ENCODE peak calls at places on chromosome 22, in four cellular contexts. One of them, this sample, is unnamed.

GRCh38 chr22:38348751-38349496 is 31.7 kb upstream of the CSNK1E start:
- DNase-seq in IMR-90: no peak
- DNase-seq in fibroblast of lung: no peak
- DNase-seq in H1: peak; percentile 59
- DNase-seq in this sample: no peak

GRCh38 chr22:44026630-44027511 is 2.8 kb downstream of the PARVB start:
- DNase-seq in IMR-90: peak; percentile 63
- DNase-seq in H1: no peak
- DNase-seq in fibroblast of lung: peak; percentile 69
- DNase-seq in this sample: no peak

GRCh38 chr22:39405346-39406085 is 5.9 kb downstream of the TAB1 start:
- DNase-seq in H1: no peak
- DNase-seq in IMR-90: peak; percentile 65
- DNase-seq in fibroblast of lung: peak; percentile 85
- DNase-seq in this sample: no peak

GRCh38 chr22:43337946-43338345 is 5.2 kb downstream of the SCUBE1 start:
- DNase-seq in IMR-90: no peak
- DNase-seq in fibroblast of lung: no peak
- DNase-seq in H1: no peak
- DNase-seq in this sample: no peak

GRCh38 chr22:45997077-45997774 is 20.3 kb upstream of the WNT7B start:
- DNase-seq in H1: no peak
- DNase-seq in IMR-90: peak; percentile 95
- DNase-seq in fibroblast of lung: peak; percentile 97
- DNase-seq in this sample: peak; percentile 36

GRCh38 chr22:47548953-47549740 is 786.7 kb downstream of the TBC1D22A start:
- DNase-seq in H1: no peak
- DNase-seq in fibroblast of lung: no peak
- DNase-seq in IMR-90: no peak
- DNase-seq in this sample: no peak

GRCh38 chr22:41563051-41563711 is 2.4 kb downstream of the CSDC2 start:
- DNase-seq in H1: no peak
- DNase-seq in fibroblast of lung: peak; percentile 87
- DNase-seq in IMR-90: peak; percentile 85
- DNase-seq in this sample: peak; percentile 30

GRCh38 chr22:38982008-38982927 is at the start of gene APOBEC3B:
- DNase-seq in IMR-90: peak; percentile 95
- DNase-seq in fibroblast of lung: peak; percentile 96
- DNase-seq in H1: no peak
- DNase-seq in this sample: peak; percentile 93

GRCh38 chr22:34135749-34136148 is 215.5 kb upstream of the LARGE1 start:
- DNase-seq in IMR-90: no peak
- DNase-seq in fibroblast of lung: no peak
- DNase-seq in H1: no peak
- DNase-seq in this sample: no peak

GRCh38 chr22:18060646-18061620 is 16.9 kb upstream of the PEX26 start:
- DNase-seq in IMR-90: peak; percentile 71
- DNase-seq in fibroblast of lung: peak; percentile 78
- DNase-seq in H1: no peak
- DNase-seq in this sample: peak; percentile 90

GRCh38 chr22:43128928-43129424 is 14.2 kb downstream of the MCAT start:
- DNase-seq in IMR-90: no peak
- DNase-seq in fibroblast of lung: no peak
- DNase-seq in H1: peak; percentile 57
- DNase-seq in this sample: no peak

GRCh38 chr22:30040499-30041055 is 39.7 kb upstream of the HORMAD2 start:
- DNase-seq in H1: no peak
- DNase-seq in fibroblast of lung: no peak
- DNase-seq in IMR-90: no peak
- DNase-seq in this sample: no peak

GRCh38 chr22:48690583-48691317 is 1136.9 kb downstream of the BRD1 start:
- DNase-seq in IMR-90: no peak
- DNase-seq in H1: no peak
- DNase-seq in fibroblast of lung: no peak
- DNase-seq in this sample: no peak

GRCh38 chr22:20021196-20022181 is 579 bp downstream of the TANGO2 start:
- DNase-seq in fibroblast of lung: peak; percentile 58
- DNase-seq in IMR-90: peak; percentile 54
- DNase-seq in H1: peak; percentile 54
- DNase-seq in this sample: no peak

GRCh38 chr22:30028731-30029130 is 51.5 kb upstream of the HORMAD2 start:
- DNase-seq in fibroblast of lung: no peak
- DNase-seq in H1: no peak
- DNase-seq in IMR-90: no peak
- DNase-seq in this sample: no peak

GRCh38 chr22:49617866-49618688 is 209.6 kb downstream of the BRD1 start:
- DNase-seq in IMR-90: no peak
- DNase-seq in H1: no peak
- DNase-seq in fibroblast of lung: no peak
- DNase-seq in this sample: no peak

GRCh38 chr22:17536269-17536668 is 27.0 kb upstream of the SLC25A18 start:
- DNase-seq in IMR-90: no peak
- DNase-seq in fibroblast of lung: peak; percentile 37
- DNase-seq in H1: no peak
- DNase-seq in this sample: no peak

GRCh38 chr22:20436309-20437252 is 1.0 kb downstream of the SCARF2 start:
- DNase-seq in IMR-90: peak; percentile 30
- DNase-seq in fibroblast of lung: peak; percentile 56
- DNase-seq in H1: peak; percentile 72
- DNase-seq in this sample: no peak

GRCh38 chr22:28283025-28283654 is 364.1 kb upstream of the PITPNB start:
- DNase-seq in IMR-90: peak; percentile 52
- DNase-seq in fibroblast of lung: peak; percentile 82
- DNase-seq in H1: no peak
- DNase-seq in this sample: peak; percentile 38

GRCh38 chr22:38352436-38352835 is 35.2 kb upstream of the CSNK1E start:
- DNase-seq in IMR-90: no peak
- DNase-seq in H1: peak; percentile 43
- DNase-seq in fibroblast of lung: no peak
- DNase-seq in this sample: no peak

GRCh38 chr22:48352086-48352911 is 1475.4 kb downstream of the BRD1 start:
- DNase-seq in fibroblast of lung: no peak
- DNase-seq in IMR-90: no peak
- DNase-seq in H1: no peak
- DNase-seq in this sample: no peak

GRCh38 chr22:41619979-41620645 is 731 bp downstream of the DESI1 start:
- DNase-seq in fibroblast of lung: no peak
- DNase-seq in IMR-90: no peak
- DNase-seq in H1: peak; percentile 78
- DNase-seq in this sample: peak; percentile 22

GRCh38 chr22:33903012-33903411 is 17.3 kb downstream of the LARGE1 start:
- DNase-seq in fibroblast of lung: no peak
- DNase-seq in H1: no peak
- DNase-seq in IMR-90: no peak
- DNase-seq in this sample: no peak

GRCh38 chr22:29014301-29014700 is 47.3 kb downstream of the C22orf31 start:
- DNase-seq in fibroblast of lung: no peak
- DNase-seq in IMR-90: no peak
- DNase-seq in H1: no peak
- DNase-seq in this sample: no peak

GRCh38 chr22:23657712-23658111 is 25.6 kb upstream of the DRICH1 start:
- DNase-seq in H1: no peak
- DNase-seq in IMR-90: no peak
- DNase-seq in fibroblast of lung: no peak
- DNase-seq in this sample: no peak
- H3K9ac ChIP-seq in H1: no peak overlapping the region
- H3K9ac ChIP-seq in IMR-90: no peak overlapping the region
- H3K9ac ChIP-seq in fibroblast of lung: no peak overlapping the region
- H3K9ac ChIP-seq in this sample: no peak overlapping the region

GRCh38 chr22:35347462-35347861 is 33.4 kb upstream of the HMOX1 start:
- DNase-seq in H1: no peak
- DNase-seq in IMR-90: no peak
- DNase-seq in fibroblast of lung: no peak
- DNase-seq in this sample: no peak
- H3K36me3 ChIP-seq in H1: peaks cover 2% of the 10 kb centered on the region
- H3K36me3 ChIP-seq in IMR-90: peaks cover 30% of the 10 kb centered on the region
- H3K36me3 ChIP-seq in fibroblast of lung: peaks cover 5% of the 10 kb centered on the region
- H3K36me3 ChIP-seq in this sample: no peaks in the 10 kb centered on the region

GRCh38 chr22:37219534-37219933 is 7.3 kb upstream of the SSTR3 start:
- DNase-seq in fibroblast of lung: no peak
- DNase-seq in H1: no peak
- DNase-seq in IMR-90: no peak
- DNase-seq in this sample: no peak

GRCh38 chr22:37220543-37220968 is 8.3 kb upstream of the SSTR3 start:
- DNase-seq in IMR-90: no peak
- DNase-seq in fibroblast of lung: peak; percentile 20
- DNase-seq in H1: no peak
- DNase-seq in this sample: no peak

GRCh38 chr22:37218771-37219411 is 6.6 kb upstream of the SSTR3 start:
- DNase-seq in fibroblast of lung: no peak
- DNase-seq in H1: no peak
- DNase-seq in IMR-90: no peak
- DNase-seq in this sample: no peak

GRCh38 chr22:37215890-37216289 is 3.6 kb upstream of the SSTR3 start:
- DNase-seq in IMR-90: no peak
- DNase-seq in H1: no peak
- DNase-seq in fibroblast of lung: no peak
- DNase-seq in this sample: no peak

DNA sequence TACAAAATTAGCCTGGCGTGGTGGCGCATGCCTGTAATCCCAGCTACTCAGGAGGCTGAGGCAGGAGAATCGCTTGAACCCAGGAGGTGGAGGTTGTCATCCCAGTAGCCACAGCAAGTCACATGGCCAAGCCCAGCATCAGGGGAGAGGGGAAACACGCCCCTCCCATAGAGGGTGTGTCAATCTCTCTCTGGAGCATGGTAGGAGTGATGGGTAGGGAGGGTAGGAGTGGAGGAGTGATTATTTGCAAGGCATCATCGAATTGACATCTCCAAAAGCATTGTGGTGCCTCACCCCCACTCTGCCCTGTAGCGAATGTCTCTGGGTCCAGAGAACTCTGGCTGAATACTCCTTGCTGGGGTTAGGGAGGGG is 6.1 kb upstream of the SSTR3 start:
- DNase-seq in H1: no peak
- DNase-seq in IMR-90: no peak
- DNase-seq in fibroblast of lung: no peak
- DNase-seq in this sample: no peak
- H3K9ac ChIP-seq in H1: no peak overlapping the region
- H3K9ac ChIP-seq in IMR-90: no peak overlapping the region
- H3K9ac ChIP-seq in fibroblast of lung: no peak overlapping the region
- H3K9ac ChIP-seq in this sample: no peak overlapping the region

GRCh38 chr22:25922141-25922540 is 180.2 kb downstream of the MYO18B start:
- DNase-seq in IMR-90: no peak
- DNase-seq in H1: no peak
- DNase-seq in fibroblast of lung: no peak
- DNase-seq in this sample: no peak
- H3K36me3 ChIP-seq in IMR-90: no peaks in the 10 kb centered on the region
- H3K36me3 ChIP-seq in H1: no peaks in the 10 kb centered on the region
- H3K36me3 ChIP-seq in fibroblast of lung: no peaks in the 10 kb centered on the region
- H3K36me3 ChIP-seq in this sample: no peaks in the 10 kb centered on the region

DNA sequence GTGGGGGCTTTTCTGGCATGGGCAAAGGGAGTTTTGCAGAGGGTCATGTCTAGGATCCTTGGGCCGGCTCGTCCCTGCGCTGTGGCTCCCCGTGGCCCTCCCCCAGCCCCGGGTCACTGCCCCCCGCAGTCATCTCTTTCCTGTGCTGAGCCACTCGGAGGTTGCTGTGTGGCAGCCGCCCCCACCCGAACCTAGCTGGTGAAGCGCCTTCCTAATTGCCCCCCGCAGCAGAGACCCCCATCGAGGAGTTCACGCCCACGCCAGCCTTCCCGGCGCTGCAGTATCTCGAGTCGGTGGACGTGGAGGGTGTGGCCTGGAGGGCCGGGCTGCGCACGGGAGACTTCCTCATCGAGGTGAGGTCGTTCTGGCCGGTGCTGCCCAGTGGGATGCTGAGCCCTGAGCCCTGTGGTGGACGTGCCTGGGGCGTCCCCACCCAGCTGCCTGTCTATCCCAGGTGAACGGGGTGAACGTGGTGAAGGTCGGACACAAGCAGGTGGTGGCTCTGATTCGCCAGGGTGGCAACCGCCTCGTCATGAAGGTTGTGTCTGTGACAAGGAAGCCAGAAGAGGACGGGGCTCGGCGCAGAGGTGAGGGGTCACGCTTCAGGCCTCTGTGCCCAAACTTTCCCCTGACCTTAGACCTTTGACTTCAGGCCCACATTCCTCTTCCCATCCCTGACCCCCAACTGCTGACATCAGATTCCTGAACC is 32.0 kb downstream of the SHANK3 start:
- DNase-seq in H1: no peak
- DNase-seq in fibroblast of lung: no peak
- DNase-seq in IMR-90: no peak
- DNase-seq in this sample: no peak
- H3K9ac ChIP-seq in H1: no peak overlapping the region
- H3K9ac ChIP-seq in fibroblast of lung: no peak overlapping the region
- H3K9ac ChIP-seq in IMR-90: no peak overlapping the region
- H3K9ac ChIP-seq in this sample: no peak overlapping the region

This sample was measured in mammary epithelial cell.